ENCODE peak calls at places on chromosomes 5 and 9, in nine cellular contexts. One of them, this sample, is unnamed.
A peak's percentile ranks its signal among the peaks of the same experiment; 100 is the strongest.

GRCh38 chr5:137286025-137286610 is 213.0 kb downstream of the SPOCK1 start:
- DNase-seq in IMR-90: peak; percentile 33
- DNase-seq in sigmoid colon: no peak
- DNase-seq in neural progenitor cell: no peak
- DNase-seq in Panc1: no peak
- DNase-seq in transverse colon: no peak
- DNase-seq in brain microvascular endothelial cell: no peak
- DNase-seq in HepG2: no peak
- DNase-seq in adrenal gland: no peak
- DNase-seq in this sample: no peak

GRCh38 chr9:95840096-95840495 is 35.4 kb upstream of the ERCC6L2 start:
- DNase-seq in HepG2: no peak
- DNase-seq in transverse colon: no peak
- DNase-seq in brain microvascular endothelial cell: no peak
- DNase-seq in adrenal gland: no peak
- DNase-seq in neural progenitor cell: no peak
- DNase-seq in Panc1: no peak
- DNase-seq in IMR-90: no peak
- DNase-seq in sigmoid colon: no peak
- DNase-seq in this sample: no peak

GRCh38 chr5:82178378-82178777 is 99.8 kb downstream of the RPS23 start:
- DNase-seq in Panc1: no peak
- DNase-seq in HepG2: no peak
- DNase-seq in sigmoid colon: no peak
- DNase-seq in transverse colon: no peak
- DNase-seq in adrenal gland: no peak
- DNase-seq in neural progenitor cell: no peak
- DNase-seq in IMR-90: no peak
- DNase-seq in brain microvascular endothelial cell: no peak
- DNase-seq in this sample: no peak

GRCh38 chr5:82349651-82350050 is 71.5 kb upstream of the RPS23 start:
- DNase-seq in IMR-90: no peak
- DNase-seq in sigmoid colon: no peak
- DNase-seq in neural progenitor cell: peak; percentile 68
- DNase-seq in Panc1: no peak
- DNase-seq in adrenal gland: peak; percentile 36
- DNase-seq in brain microvascular endothelial cell: no peak
- DNase-seq in HepG2: no peak
- DNase-seq in transverse colon: peak; percentile 12
- DNase-seq in this sample: peak; percentile 38

GRCh38 chr9:125701351-125701750 is 5.7 kb downstream of the MAPKAP1 start:
- DNase-seq in Panc1: peak; percentile 7
- DNase-seq in HepG2: no peak
- DNase-seq in sigmoid colon: no peak
- DNase-seq in IMR-90: peak; percentile 40
- DNase-seq in adrenal gland: no peak
- DNase-seq in neural progenitor cell: no peak
- DNase-seq in brain microvascular endothelial cell: peak; percentile 22
- DNase-seq in transverse colon: no peak
- DNase-seq in this sample: peak; percentile 96

GRCh38 chr5:102523541-102524175 is 24.9 kb upstream of the SLCO6A1 start:
- DNase-seq in IMR-90: no peak
- DNase-seq in Panc1: no peak
- DNase-seq in neural progenitor cell: no peak
- DNase-seq in brain microvascular endothelial cell: no peak
- DNase-seq in HepG2: no peak
- DNase-seq in transverse colon: no peak
- DNase-seq in adrenal gland: no peak
- DNase-seq in sigmoid colon: no peak
- DNase-seq in this sample: no peak

GRCh38 chr5:89213584-89213983 is 330.6 kb upstream of the MEF2C start:
- DNase-seq in transverse colon: no peak
- DNase-seq in sigmoid colon: no peak
- DNase-seq in IMR-90: peak; percentile 60
- DNase-seq in HepG2: no peak
- DNase-seq in Panc1: no peak
- DNase-seq in neural progenitor cell: no peak
- DNase-seq in brain microvascular endothelial cell: peak; percentile 42
- DNase-seq in adrenal gland: peak; percentile 21
- DNase-seq in this sample: no peak

GRCh38 chr5:172110921-172111873 is 76.8 kb downstream of the STK10 start:
- DNase-seq in adrenal gland: peak; percentile 50
- DNase-seq in brain microvascular endothelial cell: peak; percentile 44
- DNase-seq in sigmoid colon: no peak
- DNase-seq in HepG2: no peak
- DNase-seq in transverse colon: peak; percentile 68
- DNase-seq in IMR-90: peak; percentile 56
- DNase-seq in Panc1: no peak
- DNase-seq in neural progenitor cell: peak; percentile 28
- DNase-seq in this sample: peak; percentile 55

GRCh38 chr9:87233916-87234455 is 263.7 kb upstream of the DAPK1 start:
- DNase-seq in IMR-90: no peak
- DNase-seq in Panc1: no peak
- DNase-seq in brain microvascular endothelial cell: no peak
- DNase-seq in sigmoid colon: no peak
- DNase-seq in neural progenitor cell: no peak
- DNase-seq in transverse colon: no peak
- DNase-seq in adrenal gland: no peak
- DNase-seq in HepG2: no peak
- DNase-seq in this sample: no peak

GRCh38 chr9:114396558-114397218 is 8.9 kb upstream of the AKNA start:
- DNase-seq in neural progenitor cell: peak; percentile 54
- DNase-seq in Panc1: no peak
- DNase-seq in transverse colon: no peak
- DNase-seq in HepG2: peak; percentile 38
- DNase-seq in brain microvascular endothelial cell: no peak
- DNase-seq in adrenal gland: no peak
- DNase-seq in sigmoid colon: peak; percentile 87
- DNase-seq in IMR-90: peak; percentile 86
- DNase-seq in this sample: no peak

GRCh38 chr5:149895416-149896345 is 48.9 kb downstream of the PDE6A start:
- DNase-seq in Panc1: no peak
- DNase-seq in brain microvascular endothelial cell: no peak
- DNase-seq in sigmoid colon: no peak
- DNase-seq in neural progenitor cell: no peak
- DNase-seq in adrenal gland: peak; percentile 43
- DNase-seq in IMR-90: peak; percentile 10
- DNase-seq in HepG2: no peak
- DNase-seq in transverse colon: no peak
- DNase-seq in this sample: peak; percentile 56
- H3K27ac ChIP-seq in Panc1: no peak overlapping the region
- H3K27ac ChIP-seq in brain microvascular endothelial cell: no peak overlapping the region
- H3K27ac ChIP-seq in sigmoid colon: no peak overlapping the region
- H3K27ac ChIP-seq in neural progenitor cell: no peak overlapping the region
- H3K27ac ChIP-seq in adrenal gland: no peak overlapping the region
- H3K27ac ChIP-seq in IMR-90: no peak overlapping the region
- H3K27ac ChIP-seq in HepG2: no peak overlapping the region
- H3K27ac ChIP-seq in transverse colon: no peak overlapping the region
- H3K27ac ChIP-seq in this sample: peak overlapping the region; percentile 79

GRCh38 chr9:3181049-3181953 is 337.4 kb upstream of the PUM3 start:
- DNase-seq in neural progenitor cell: peak; percentile 83
- DNase-seq in transverse colon: peak; percentile 54
- DNase-seq in sigmoid colon: no peak
- DNase-seq in brain microvascular endothelial cell: no peak
- DNase-seq in adrenal gland: peak; percentile 12
- DNase-seq in Panc1: no peak
- DNase-seq in IMR-90: no peak
- DNase-seq in HepG2: peak; percentile 64
- DNase-seq in this sample: peak; percentile 4
- TF ChIP-seq CTCF in neural progenitor cell: peak; percentile 58
- TF ChIP-seq CTCF in transverse colon: peak; percentile 27
- TF ChIP-seq CTCF in sigmoid colon: no peak
- TF ChIP-seq CTCF in brain microvascular endothelial cell: peak; percentile 47
- TF ChIP-seq CTCF in adrenal gland: no peak
- TF ChIP-seq CTCF in Panc1: peak; percentile 21
- TF ChIP-seq CTCF in IMR-90: no peak
- TF ChIP-seq CTCF in HepG2: peak; percentile 99
- TF ChIP-seq CTCF in this sample: no peak

DNA sequence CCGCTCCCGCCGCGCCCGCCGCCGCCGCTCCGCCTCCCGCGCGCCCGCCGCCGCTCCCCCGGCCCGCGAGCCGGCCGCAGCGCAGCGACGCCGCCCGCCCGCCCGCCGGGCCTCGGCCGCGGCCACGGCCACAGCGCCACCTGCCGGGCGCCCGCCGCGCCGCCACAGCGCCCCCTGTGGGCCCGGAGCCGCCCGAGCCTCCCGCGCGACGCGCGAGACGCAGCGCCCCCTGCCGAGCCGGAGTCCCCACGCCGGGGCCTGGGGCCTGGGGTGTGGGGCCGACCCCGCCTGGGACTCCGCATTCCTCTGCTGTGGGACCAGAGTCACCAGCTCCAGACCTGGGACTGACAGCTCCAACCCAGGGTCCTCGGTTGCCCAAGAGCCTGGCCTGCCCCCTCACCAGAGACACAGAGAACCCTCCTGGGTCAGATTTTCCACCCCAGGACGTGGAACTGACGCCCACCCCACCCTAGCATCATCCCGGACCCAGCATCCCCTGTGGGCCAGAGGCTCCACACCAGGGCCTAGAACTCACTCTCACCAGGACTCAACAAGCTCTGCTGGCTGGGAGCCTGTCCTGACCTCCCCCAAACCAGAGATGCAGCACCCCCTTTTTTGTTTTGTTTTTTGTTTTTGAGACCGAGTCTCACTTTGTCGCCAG is at the start of gene RAPGEF1:
- DNase-seq in adrenal gland: peak; percentile 68
- DNase-seq in sigmoid colon: peak; percentile 84
- DNase-seq in Panc1: no peak
- DNase-seq in neural progenitor cell: peak; percentile 84
- DNase-seq in HepG2: no peak
- DNase-seq in IMR-90: no peak
- DNase-seq in brain microvascular endothelial cell: no peak
- DNase-seq in transverse colon: peak; percentile 77
- DNase-seq in this sample: peak; percentile 84
- H3K27ac ChIP-seq in adrenal gland: peak within 1 kb of the TSS; percentile 99
- H3K27ac ChIP-seq in sigmoid colon: peak within 1 kb of the TSS; percentile 86
- H3K27ac ChIP-seq in Panc1: peak within 1 kb of the TSS; percentile 85
- H3K27ac ChIP-seq in neural progenitor cell: no peak within 1 kb of the TSS
- H3K27ac ChIP-seq in HepG2: peak within 1 kb of the TSS; percentile 37
- H3K27ac ChIP-seq in IMR-90: peak within 1 kb of the TSS; percentile 65
- H3K27ac ChIP-seq in brain microvascular endothelial cell: peak within 1 kb of the TSS; percentile 49
- H3K27ac ChIP-seq in transverse colon: peak within 1 kb of the TSS; percentile 86
- H3K27ac ChIP-seq in this sample: peak within 1 kb of the TSS; percentile 79

GRCh38 chr5:128350705-128351104 is 187.3 kb downstream of the FBN2 start:
- DNase-seq in sigmoid colon: no peak
- DNase-seq in brain microvascular endothelial cell: no peak
- DNase-seq in transverse colon: no peak
- DNase-seq in Panc1: no peak
- DNase-seq in neural progenitor cell: no peak
- DNase-seq in HepG2: no peak
- DNase-seq in IMR-90: no peak
- DNase-seq in adrenal gland: no peak
- DNase-seq in this sample: no peak
- TF ChIP-seq CTCF in sigmoid colon: no peak
- TF ChIP-seq CTCF in brain microvascular endothelial cell: no peak
- TF ChIP-seq CTCF in transverse colon: no peak
- TF ChIP-seq CTCF in Panc1: no peak
- TF ChIP-seq CTCF in neural progenitor cell: no peak
- TF ChIP-seq CTCF in HepG2: no peak
- TF ChIP-seq CTCF in IMR-90: no peak
- TF ChIP-seq CTCF in adrenal gland: no peak
- TF ChIP-seq CTCF in this sample: no peak

GRCh38 chr9:134491856-134492255 is 149.7 kb upstream of the COL5A1 start:
- DNase-seq in IMR-90: no peak
- DNase-seq in neural progenitor cell: no peak
- DNase-seq in brain microvascular endothelial cell: no peak
- DNase-seq in Panc1: no peak
- DNase-seq in transverse colon: no peak
- DNase-seq in adrenal gland: no peak
- DNase-seq in HepG2: no peak
- DNase-seq in sigmoid colon: peak; percentile 56
- DNase-seq in this sample: no peak
- H3K27ac ChIP-seq in IMR-90: peak overlapping the region; percentile 73
- H3K27ac ChIP-seq in neural progenitor cell: no peak overlapping the region
- H3K27ac ChIP-seq in brain microvascular endothelial cell: no peak overlapping the region
- H3K27ac ChIP-seq in Panc1: no peak overlapping the region
- H3K27ac ChIP-seq in transverse colon: no peak overlapping the region
- H3K27ac ChIP-seq in adrenal gland: peak overlapping the region; percentile 60
- H3K27ac ChIP-seq in HepG2: no peak overlapping the region
- H3K27ac ChIP-seq in sigmoid colon: peak overlapping the region; percentile 53
- H3K27ac ChIP-seq in this sample: no peak overlapping the region

DNA sequence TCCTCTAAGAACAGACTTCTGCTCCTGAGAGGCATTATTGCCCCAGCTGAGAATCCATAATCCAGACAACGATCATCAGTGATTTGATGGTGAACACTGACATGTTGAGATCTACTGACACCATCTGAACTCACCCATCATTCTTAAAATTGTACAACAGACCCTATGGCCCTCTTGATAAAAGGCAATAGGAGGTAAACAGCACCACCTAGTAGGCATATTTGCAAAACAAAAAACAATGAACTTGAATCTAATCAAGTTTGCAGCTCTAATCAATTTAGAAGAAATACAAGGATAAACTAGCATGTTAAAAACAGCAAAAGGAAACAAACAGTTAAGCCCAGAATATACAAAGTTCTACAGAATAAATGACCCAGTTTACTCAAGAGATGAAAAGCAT is 89.6 kb downstream of the SFXN1 start:
- DNase-seq in IMR-90: no peak
- DNase-seq in sigmoid colon: no peak
- DNase-seq in transverse colon: no peak
- DNase-seq in HepG2: no peak
- DNase-seq in brain microvascular endothelial cell: no peak
- DNase-seq in adrenal gland: no peak
- DNase-seq in neural progenitor cell: no peak
- DNase-seq in Panc1: no peak
- DNase-seq in this sample: no peak
- TF ChIP-seq CTCF in IMR-90: no peak
- TF ChIP-seq CTCF in sigmoid colon: no peak
- TF ChIP-seq CTCF in transverse colon: no peak
- TF ChIP-seq CTCF in HepG2: no peak
- TF ChIP-seq CTCF in brain microvascular endothelial cell: no peak
- TF ChIP-seq CTCF in adrenal gland: no peak
- TF ChIP-seq CTCF in neural progenitor cell: no peak
- TF ChIP-seq CTCF in Panc1: no peak
- TF ChIP-seq CTCF in this sample: no peak

DNA sequence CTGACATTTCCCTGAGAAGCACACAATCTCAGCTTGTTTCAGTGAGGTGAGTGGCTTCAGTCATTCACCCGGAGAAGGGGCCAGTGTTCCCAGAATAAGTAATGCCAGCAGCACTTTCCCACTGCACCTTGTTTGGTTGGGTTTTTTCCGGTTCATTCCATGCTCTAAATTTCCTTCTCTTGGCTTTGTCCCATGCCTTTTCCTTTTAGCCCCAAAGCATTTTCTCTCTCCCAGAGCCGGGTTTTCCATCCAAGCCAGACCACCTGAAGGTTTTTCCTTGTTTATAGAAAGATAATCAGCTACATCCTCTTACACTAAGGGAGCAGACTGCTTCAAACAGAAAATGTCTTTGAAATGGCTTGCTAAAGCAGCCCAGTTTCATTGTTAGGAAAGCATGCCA is 501.7 kb downstream of the DTWD2 start:
- DNase-seq in IMR-90: no peak
- DNase-seq in sigmoid colon: no peak
- DNase-seq in adrenal gland: no peak
- DNase-seq in HepG2: no peak
- DNase-seq in Panc1: no peak
- DNase-seq in neural progenitor cell: peak; percentile 36
- DNase-seq in brain microvascular endothelial cell: no peak
- DNase-seq in transverse colon: no peak
- DNase-seq in this sample: no peak
- H3K27ac ChIP-seq in IMR-90: no peak overlapping the region
- H3K27ac ChIP-seq in sigmoid colon: no peak overlapping the region
- H3K27ac ChIP-seq in adrenal gland: no peak overlapping the region
- H3K27ac ChIP-seq in HepG2: no peak overlapping the region
- H3K27ac ChIP-seq in Panc1: no peak overlapping the region
- H3K27ac ChIP-seq in neural progenitor cell: peak overlapping the region; percentile 71
- H3K27ac ChIP-seq in brain microvascular endothelial cell: no peak overlapping the region
- H3K27ac ChIP-seq in transverse colon: no peak overlapping the region
- H3K27ac ChIP-seq in this sample: no peak overlapping the region

GRCh38 chr5:55226027-55226933 is 835 bp downstream of the MCIDAS start:
- DNase-seq in adrenal gland: peak; percentile 27
- DNase-seq in neural progenitor cell: peak; percentile 91
- DNase-seq in IMR-90: peak; percentile 16
- DNase-seq in brain microvascular endothelial cell: no peak
- DNase-seq in Panc1: no peak
- DNase-seq in HepG2: peak; percentile 38
- DNase-seq in sigmoid colon: no peak
- DNase-seq in transverse colon: peak; percentile 70
- DNase-seq in this sample: peak; percentile 93
- TF ChIP-seq CTCF in adrenal gland: peak; percentile 19
- TF ChIP-seq CTCF in neural progenitor cell: peak; percentile 87
- TF ChIP-seq CTCF in IMR-90: peak; percentile 37
- TF ChIP-seq CTCF in brain microvascular endothelial cell: peak; percentile 78
- TF ChIP-seq CTCF in Panc1: peak; percentile 91
- TF ChIP-seq CTCF in HepG2: peak; percentile 92
- TF ChIP-seq CTCF in sigmoid colon: no peak
- TF ChIP-seq CTCF in transverse colon: peak; percentile 47
- TF ChIP-seq CTCF in this sample: peak; percentile 93